ENCODE peak calls at places on chromosomes 3 and 15, in five cellular contexts. One of them, this sample, is unnamed. For H3K4me1, the result is how much of the 10 kb centered on the place peaks cover.

GRCh38 chr3:106193876-106194275 is 325.1 kb upstream of the CBLB start:
- DNase-seq in CD8-positive, alpha-beta T cell: no peak
- DNase-seq in CD4-positive, alpha-beta memory T cell: no peak
- DNase-seq in neuronal stem cell: no peak
- DNase-seq in hepatocyte: no peak
- DNase-seq in this sample: no peak

GRCh38 chr3:60754617-60755016 is 496.6 kb downstream of the FHIT start:
- DNase-seq in CD8-positive, alpha-beta T cell: no peak
- DNase-seq in neuronal stem cell: no peak
- DNase-seq in CD4-positive, alpha-beta memory T cell: no peak
- DNase-seq in hepatocyte: no peak
- DNase-seq in this sample: no peak

GRCh38 chr3:183839751-183840150 is 14.4 kb upstream of the MAP6D1 start:
- DNase-seq in CD8-positive, alpha-beta T cell: no peak
- DNase-seq in neuronal stem cell: no peak
- DNase-seq in hepatocyte: no peak
- DNase-seq in CD4-positive, alpha-beta memory T cell: no peak
- DNase-seq in this sample: no peak

GRCh38 chr15:77584201-77584600 is 48.5 kb downstream of the LINGO1 start:
- DNase-seq in CD8-positive, alpha-beta T cell: no peak
- DNase-seq in hepatocyte: peak
- DNase-seq in neuronal stem cell: no peak
- DNase-seq in CD4-positive, alpha-beta memory T cell: no peak
- DNase-seq in this sample: no peak

GRCh38 chr3:106423321-106424225 is 554.8 kb upstream of the CBLB start:
- DNase-seq in hepatocyte: no peak
- DNase-seq in neuronal stem cell: no peak
- DNase-seq in CD4-positive, alpha-beta memory T cell: no peak
- DNase-seq in CD8-positive, alpha-beta T cell: no peak
- DNase-seq in this sample: no peak

GRCh38 chr15:57333487-57333886 is 42.8 kb upstream of the CGNL1 start:
- DNase-seq in CD4-positive, alpha-beta memory T cell: no peak
- DNase-seq in neuronal stem cell: no peak
- DNase-seq in hepatocyte: no peak
- DNase-seq in CD8-positive, alpha-beta T cell: no peak
- DNase-seq in this sample: no peak

GRCh38 chr3:5072100-5072816 is 49.8 kb upstream of the ARL8B start:
- DNase-seq in neuronal stem cell: no peak
- DNase-seq in CD4-positive, alpha-beta memory T cell: no peak
- DNase-seq in CD8-positive, alpha-beta T cell: no peak
- DNase-seq in hepatocyte: no peak
- DNase-seq in this sample: no peak

GRCh38 chr15:48267766-48268165 is 61.7 kb downstream of the SLC12A1 start:
- DNase-seq in hepatocyte: no peak
- DNase-seq in CD8-positive, alpha-beta T cell: no peak
- DNase-seq in CD4-positive, alpha-beta memory T cell: no peak
- DNase-seq in neuronal stem cell: no peak
- DNase-seq in this sample: no peak

GRCh38 chr3:57161915-57162314 is 3.2 kb downstream of the IL17RD start:
- DNase-seq in neuronal stem cell: no peak
- DNase-seq in CD4-positive, alpha-beta memory T cell: no peak
- DNase-seq in hepatocyte: no peak
- DNase-seq in CD8-positive, alpha-beta T cell: no peak
- DNase-seq in this sample: no peak
- H3K4me1 ChIP-seq in neuronal stem cell: half or more
- H3K4me1 ChIP-seq in CD4-positive, alpha-beta memory T cell: under half
- H3K4me1 ChIP-seq in hepatocyte: under half
- H3K4me1 ChIP-seq in CD8-positive, alpha-beta T cell: under half
- H3K4me1 ChIP-seq in this sample: under half

GRCh38 chr15:64070965-64071851 is 22.4 kb downstream of the CIAO2A start:
- DNase-seq in neuronal stem cell: no peak
- DNase-seq in CD8-positive, alpha-beta T cell: no peak
- DNase-seq in hepatocyte: peak
- DNase-seq in CD4-positive, alpha-beta memory T cell: no peak
- DNase-seq in this sample: no peak
- H3K4me1 ChIP-seq in neuronal stem cell: under half
- H3K4me1 ChIP-seq in CD8-positive, alpha-beta T cell: under half
- H3K4me1 ChIP-seq in hepatocyte: under half
- H3K4me1 ChIP-seq in CD4-positive, alpha-beta memory T cell: under half
- H3K4me1 ChIP-seq in this sample: under half

GRCh38 chr3:39147711-39148115 is 5.7 kb downstream of the CSRNP1 start:
- DNase-seq in neuronal stem cell: no peak
- DNase-seq in CD4-positive, alpha-beta memory T cell: peak
- DNase-seq in CD8-positive, alpha-beta T cell: no peak
- DNase-seq in hepatocyte: peak
- DNase-seq in this sample: no peak

GRCh38 chr3:39146611-39147373 is 6.6 kb downstream of the CSRNP1 start:
- DNase-seq in neuronal stem cell: no peak
- DNase-seq in hepatocyte: peak
- DNase-seq in CD8-positive, alpha-beta T cell: peak
- DNase-seq in CD4-positive, alpha-beta memory T cell: peak
- DNase-seq in this sample: no peak

GRCh38 chr3:39148116-39149058 is 5.0 kb downstream of the CSRNP1 start:
- DNase-seq in hepatocyte: peak
- DNase-seq in CD8-positive, alpha-beta T cell: no peak
- DNase-seq in CD4-positive, alpha-beta memory T cell: peak
- DNase-seq in neuronal stem cell: no peak
- DNase-seq in this sample: no peak

GRCh38 chr3:39146083-39146501 is 7.3 kb downstream of the CSRNP1 start:
- DNase-seq in CD8-positive, alpha-beta T cell: no peak
- DNase-seq in hepatocyte: peak
- DNase-seq in CD4-positive, alpha-beta memory T cell: no peak
- DNase-seq in neuronal stem cell: no peak
- DNase-seq in this sample: no peak

DNA sequence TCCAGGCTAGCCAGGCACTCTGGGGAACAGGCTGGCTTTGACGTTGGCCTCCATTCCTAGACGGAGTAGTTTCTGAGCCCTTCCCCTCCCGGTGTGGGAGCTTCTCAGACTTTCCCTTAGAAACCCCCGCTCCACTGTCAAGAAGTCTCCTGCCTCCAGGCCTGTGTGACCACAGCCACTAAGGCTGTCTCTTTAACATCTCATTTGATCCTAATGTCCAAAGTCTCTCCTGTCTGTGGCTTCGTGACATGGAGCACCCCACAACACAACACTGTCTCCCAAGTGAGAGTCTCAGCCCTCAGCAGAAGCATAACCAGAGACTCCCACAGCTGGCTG is 6.0 kb downstream of the CSRNP1 start:
- DNase-seq in CD4-positive, alpha-beta memory T cell: peak
- DNase-seq in neuronal stem cell: no peak
- DNase-seq in hepatocyte: no peak
- DNase-seq in CD8-positive, alpha-beta T cell: no peak
- DNase-seq in this sample: no peak
- H3K4me1 ChIP-seq in CD4-positive, alpha-beta memory T cell: half or more
- H3K4me1 ChIP-seq in neuronal stem cell: under half
- H3K4me1 ChIP-seq in hepatocyte: half or more
- H3K4me1 ChIP-seq in CD8-positive, alpha-beta T cell: half or more
- H3K4me1 ChIP-seq in this sample: under half

GRCh38 chr3:14435175-14436011 is 33.0 kb downstream of the SLC6A6 start:
- DNase-seq in hepatocyte: no peak
- DNase-seq in CD4-positive, alpha-beta memory T cell: peak
- DNase-seq in neuronal stem cell: no peak
- DNase-seq in CD8-positive, alpha-beta T cell: no peak
- DNase-seq in this sample: no peak
- H3K4me1 ChIP-seq in hepatocyte: under half
- H3K4me1 ChIP-seq in CD4-positive, alpha-beta memory T cell: half or more
- H3K4me1 ChIP-seq in neuronal stem cell: under half
- H3K4me1 ChIP-seq in CD8-positive, alpha-beta T cell: half or more
- H3K4me1 ChIP-seq in this sample: under half

GRCh38 chr3:12974819-12975218 is 98.4 kb downstream of the IQSEC1 start:
- DNase-seq in CD8-positive, alpha-beta T cell: no peak
- DNase-seq in hepatocyte: no peak
- DNase-seq in neuronal stem cell: no peak
- DNase-seq in CD4-positive, alpha-beta memory T cell: no peak
- DNase-seq in this sample: no peak
- H3K4me1 ChIP-seq in CD8-positive, alpha-beta T cell: under half
- H3K4me1 ChIP-seq in hepatocyte: under half
- H3K4me1 ChIP-seq in neuronal stem cell: under half
- H3K4me1 ChIP-seq in CD4-positive, alpha-beta memory T cell: under half
- H3K4me1 ChIP-seq in this sample: under half

GRCh38 chr15:88394553-88395159 is 72.5 kb downstream of the MRPL46 start:
- DNase-seq in hepatocyte: no peak
- DNase-seq in CD4-positive, alpha-beta memory T cell: no peak
- DNase-seq in CD8-positive, alpha-beta T cell: no peak
- DNase-seq in neuronal stem cell: no peak
- DNase-seq in this sample: no peak
- H3K4me1 ChIP-seq in hepatocyte: under half
- H3K4me1 ChIP-seq in CD4-positive, alpha-beta memory T cell: under half
- H3K4me1 ChIP-seq in CD8-positive, alpha-beta T cell: under half
- H3K4me1 ChIP-seq in neuronal stem cell: under half
- H3K4me1 ChIP-seq in this sample: under half

This sample was measured in NT2/D1.